ENCODE peak calls at places on chromosomes 1 and 21, in eight cellular contexts. One of them, this sample, is unnamed.
A peak's percentile ranks its signal among the peaks of the same experiment; 100 is the strongest.

GRCh38 chr1:97277891-97278662 is 556.5 kb downstream of the PTBP2 start:
- DNase-seq in fibroblast of mammary gland: peak; percentile 93
- DNase-seq in fibroblast of lung: peak; percentile 81
- DNase-seq in stimulated activated CD4-positive, alpha-beta T cell treated with anti-CD3 and anti-CD28 coated beads, Interleukin-2, amount 100 ng/mL, for 48 hours: no peak
- DNase-seq in stimulated activated CD8-positive, alpha-beta memory T cell treated with anti-CD3 and anti-CD28 coated beads, Interleukin-15, amount 100 ng/mL, for 1 hour: no peak
- DNase-seq in GM13976: no peak
- DNase-seq in HS-5: peak; percentile 71
- DNase-seq in naive B cell: no peak
- DNase-seq in this sample: no peak

GRCh38 chr1:82994866-82995370 is 1004.0 kb downstream of the TTLL7 start:
- DNase-seq in fibroblast of lung: peak; percentile 11
- DNase-seq in GM13976: no peak
- DNase-seq in stimulated activated CD4-positive, alpha-beta T cell treated with anti-CD3 and anti-CD28 coated beads, Interleukin-2, amount 100 ng/mL, for 48 hours: no peak
- DNase-seq in fibroblast of mammary gland: peak; percentile 1
- DNase-seq in HS-5: no peak
- DNase-seq in naive B cell: no peak
- DNase-seq in stimulated activated CD8-positive, alpha-beta memory T cell treated with anti-CD3 and anti-CD28 coated beads, Interleukin-15, amount 100 ng/mL, for 1 hour: no peak
- DNase-seq in this sample: no peak

GRCh38 chr1:30524840-30525617 is 198.4 kb downstream of the MATN1 start:
- DNase-seq in fibroblast of lung: no peak
- DNase-seq in stimulated activated CD4-positive, alpha-beta T cell treated with anti-CD3 and anti-CD28 coated beads, Interleukin-2, amount 100 ng/mL, for 48 hours: no peak
- DNase-seq in HS-5: no peak
- DNase-seq in naive B cell: no peak
- DNase-seq in GM13976: no peak
- DNase-seq in stimulated activated CD8-positive, alpha-beta memory T cell treated with anti-CD3 and anti-CD28 coated beads, Interleukin-15, amount 100 ng/mL, for 1 hour: no peak
- DNase-seq in fibroblast of mammary gland: no peak
- DNase-seq in this sample: no peak

GRCh38 chr1:115977481-115978258 is 1.4 kb downstream of the SLC22A15 start:
- DNase-seq in stimulated activated CD8-positive, alpha-beta memory T cell treated with anti-CD3 and anti-CD28 coated beads, Interleukin-15, amount 100 ng/mL, for 1 hour: no peak
- DNase-seq in fibroblast of mammary gland: peak; percentile 85
- DNase-seq in GM13976: no peak
- DNase-seq in stimulated activated CD4-positive, alpha-beta T cell treated with anti-CD3 and anti-CD28 coated beads, Interleukin-2, amount 100 ng/mL, for 48 hours: no peak
- DNase-seq in fibroblast of lung: peak; percentile 66
- DNase-seq in naive B cell: no peak
- DNase-seq in HS-5: peak; percentile 80
- DNase-seq in this sample: no peak

GRCh38 chr21:15010645-15011044 is 54.2 kb downstream of the NRIP1 start:
- DNase-seq in fibroblast of mammary gland: no peak
- DNase-seq in stimulated activated CD8-positive, alpha-beta memory T cell treated with anti-CD3 and anti-CD28 coated beads, Interleukin-15, amount 100 ng/mL, for 1 hour: no peak
- DNase-seq in fibroblast of lung: peak; percentile 28
- DNase-seq in stimulated activated CD4-positive, alpha-beta T cell treated with anti-CD3 and anti-CD28 coated beads, Interleukin-2, amount 100 ng/mL, for 48 hours: no peak
- DNase-seq in GM13976: no peak
- DNase-seq in HS-5: no peak
- DNase-seq in naive B cell: no peak
- DNase-seq in this sample: no peak

GRCh38 chr1:36876990-36877389 is 157.3 kb downstream of the GRIK3 start:
- DNase-seq in fibroblast of lung: no peak
- DNase-seq in naive B cell: no peak
- DNase-seq in fibroblast of mammary gland: no peak
- DNase-seq in HS-5: no peak
- DNase-seq in stimulated activated CD4-positive, alpha-beta T cell treated with anti-CD3 and anti-CD28 coated beads, Interleukin-2, amount 100 ng/mL, for 48 hours: no peak
- DNase-seq in stimulated activated CD8-positive, alpha-beta memory T cell treated with anti-CD3 and anti-CD28 coated beads, Interleukin-15, amount 100 ng/mL, for 1 hour: no peak
- DNase-seq in GM13976: no peak
- DNase-seq in this sample: no peak

GRCh38 chr1:170010443-170010842 is 64.1 kb downstream of the KIFAP3 start:
- DNase-seq in fibroblast of lung: peak; percentile 75
- DNase-seq in naive B cell: peak; percentile 2
- DNase-seq in stimulated activated CD8-positive, alpha-beta memory T cell treated with anti-CD3 and anti-CD28 coated beads, Interleukin-15, amount 100 ng/mL, for 1 hour: no peak
- DNase-seq in fibroblast of mammary gland: peak; percentile 78
- DNase-seq in stimulated activated CD4-positive, alpha-beta T cell treated with anti-CD3 and anti-CD28 coated beads, Interleukin-2, amount 100 ng/mL, for 48 hours: peak; percentile 6
- DNase-seq in GM13976: no peak
- DNase-seq in HS-5: peak; percentile 33
- DNase-seq in this sample: no peak

GRCh38 chr1:26129778-26130177 is 18.2 kb downstream of the PDIK1L start:
- DNase-seq in HS-5: no peak
- DNase-seq in fibroblast of lung: no peak
- DNase-seq in stimulated activated CD8-positive, alpha-beta memory T cell treated with anti-CD3 and anti-CD28 coated beads, Interleukin-15, amount 100 ng/mL, for 1 hour: no peak
- DNase-seq in GM13976: no peak
- DNase-seq in stimulated activated CD4-positive, alpha-beta T cell treated with anti-CD3 and anti-CD28 coated beads, Interleukin-2, amount 100 ng/mL, for 48 hours: no peak
- DNase-seq in naive B cell: no peak
- DNase-seq in fibroblast of mammary gland: no peak
- DNase-seq in this sample: no peak

GRCh38 chr1:202968895-202969295 is 1.8 kb upstream of the CYB5R1 start:
- DNase-seq in naive B cell: peak; percentile 87
- DNase-seq in fibroblast of mammary gland: peak; percentile 70
- DNase-seq in stimulated activated CD8-positive, alpha-beta memory T cell treated with anti-CD3 and anti-CD28 coated beads, Interleukin-15, amount 100 ng/mL, for 1 hour: no peak
- DNase-seq in GM13976: peak; percentile 68
- DNase-seq in HS-5: no peak
- DNase-seq in fibroblast of lung: peak; percentile 57
- DNase-seq in stimulated activated CD4-positive, alpha-beta T cell treated with anti-CD3 and anti-CD28 coated beads, Interleukin-2, amount 100 ng/mL, for 48 hours: peak; percentile 13
- DNase-seq in this sample: peak; percentile 41

GRCh38 chr21:42695324-42696025 is 42.1 kb downstream of the PDE9A start:
- DNase-seq in HS-5: peak; percentile 6
- DNase-seq in stimulated activated CD8-positive, alpha-beta memory T cell treated with anti-CD3 and anti-CD28 coated beads, Interleukin-15, amount 100 ng/mL, for 1 hour: no peak
- DNase-seq in fibroblast of lung: peak; percentile 68
- DNase-seq in naive B cell: no peak
- DNase-seq in GM13976: no peak
- DNase-seq in stimulated activated CD4-positive, alpha-beta T cell treated with anti-CD3 and anti-CD28 coated beads, Interleukin-2, amount 100 ng/mL, for 48 hours: no peak
- DNase-seq in fibroblast of mammary gland: peak; percentile 89
- DNase-seq in this sample: no peak

GRCh38 chr1:76012341-76013208 is 62.0 kb upstream of the ST6GALNAC3 start:
- DNase-seq in stimulated activated CD8-positive, alpha-beta memory T cell treated with anti-CD3 and anti-CD28 coated beads, Interleukin-15, amount 100 ng/mL, for 1 hour: no peak
- DNase-seq in GM13976: no peak
- DNase-seq in fibroblast of mammary gland: no peak
- DNase-seq in fibroblast of lung: no peak
- DNase-seq in naive B cell: no peak
- DNase-seq in stimulated activated CD4-positive, alpha-beta T cell treated with anti-CD3 and anti-CD28 coated beads, Interleukin-2, amount 100 ng/mL, for 48 hours: no peak
- DNase-seq in HS-5: no peak
- DNase-seq in this sample: no peak

GRCh38 chr1:31799196-31799894 is 16.5 kb downstream of the SPOCD1 start:
- DNase-seq in stimulated activated CD8-positive, alpha-beta memory T cell treated with anti-CD3 and anti-CD28 coated beads, Interleukin-15, amount 100 ng/mL, for 1 hour: no peak
- DNase-seq in HS-5: no peak
- DNase-seq in naive B cell: no peak
- DNase-seq in GM13976: no peak
- DNase-seq in fibroblast of lung: peak; percentile 21
- DNase-seq in stimulated activated CD4-positive, alpha-beta T cell treated with anti-CD3 and anti-CD28 coated beads, Interleukin-2, amount 100 ng/mL, for 48 hours: no peak
- DNase-seq in fibroblast of mammary gland: no peak
- DNase-seq in this sample: no peak

GRCh38 chr1:153028771-153029170 is 2.2 kb upstream of the SPRR1B start:
- DNase-seq in stimulated activated CD8-positive, alpha-beta memory T cell treated with anti-CD3 and anti-CD28 coated beads, Interleukin-15, amount 100 ng/mL, for 1 hour: no peak
- DNase-seq in fibroblast of mammary gland: no peak
- DNase-seq in fibroblast of lung: no peak
- DNase-seq in stimulated activated CD4-positive, alpha-beta T cell treated with anti-CD3 and anti-CD28 coated beads, Interleukin-2, amount 100 ng/mL, for 48 hours: no peak
- DNase-seq in naive B cell: no peak
- DNase-seq in HS-5: no peak
- DNase-seq in GM13976: no peak
- DNase-seq in this sample: no peak

GRCh38 chr1:209326876-209327275 is 256.6 kb upstream of the CAMK1G start:
- DNase-seq in HS-5: no peak
- DNase-seq in fibroblast of mammary gland: no peak
- DNase-seq in stimulated activated CD4-positive, alpha-beta T cell treated with anti-CD3 and anti-CD28 coated beads, Interleukin-2, amount 100 ng/mL, for 48 hours: no peak
- DNase-seq in fibroblast of lung: no peak
- DNase-seq in stimulated activated CD8-positive, alpha-beta memory T cell treated with anti-CD3 and anti-CD28 coated beads, Interleukin-15, amount 100 ng/mL, for 1 hour: no peak
- DNase-seq in naive B cell: no peak
- DNase-seq in GM13976: no peak
- DNase-seq in this sample: no peak

GRCh38 chr1:86741947-86742572 is 37.7 kb downstream of the SH3GLB1 start:
- DNase-seq in fibroblast of lung: peak; percentile 64
- DNase-seq in fibroblast of mammary gland: peak; percentile 51
- DNase-seq in stimulated activated CD8-positive, alpha-beta memory T cell treated with anti-CD3 and anti-CD28 coated beads, Interleukin-15, amount 100 ng/mL, for 1 hour: peak; percentile 19
- DNase-seq in GM13976: no peak
- DNase-seq in naive B cell: peak; percentile 14
- DNase-seq in HS-5: no peak
- DNase-seq in stimulated activated CD4-positive, alpha-beta T cell treated with anti-CD3 and anti-CD28 coated beads, Interleukin-2, amount 100 ng/mL, for 48 hours: peak; percentile 29
- DNase-seq in this sample: no peak

GRCh38 chr1:209229494-209230059 is 353.9 kb upstream of the CAMK1G start:
- DNase-seq in fibroblast of lung: no peak
- DNase-seq in naive B cell: no peak
- DNase-seq in fibroblast of mammary gland: no peak
- DNase-seq in stimulated activated CD8-positive, alpha-beta memory T cell treated with anti-CD3 and anti-CD28 coated beads, Interleukin-15, amount 100 ng/mL, for 1 hour: no peak
- DNase-seq in HS-5: no peak
- DNase-seq in GM13976: no peak
- DNase-seq in stimulated activated CD4-positive, alpha-beta T cell treated with anti-CD3 and anti-CD28 coated beads, Interleukin-2, amount 100 ng/mL, for 48 hours: no peak
- DNase-seq in this sample: no peak

GRCh38 chr1:93081716-93082115 is 2.6 kb downstream of the MTF2 start:
- DNase-seq in stimulated activated CD8-positive, alpha-beta memory T cell treated with anti-CD3 and anti-CD28 coated beads, Interleukin-15, amount 100 ng/mL, for 1 hour: no peak
- DNase-seq in GM13976: no peak
- DNase-seq in fibroblast of lung: peak; percentile 86
- DNase-seq in naive B cell: no peak
- DNase-seq in stimulated activated CD4-positive, alpha-beta T cell treated with anti-CD3 and anti-CD28 coated beads, Interleukin-2, amount 100 ng/mL, for 48 hours: no peak
- DNase-seq in HS-5: peak; percentile 84
- DNase-seq in fibroblast of mammary gland: peak; percentile 79
- DNase-seq in this sample: no peak

GRCh38 chr1:114330451-114330983 is 176.8 kb upstream of the SYT6 start:
- DNase-seq in naive B cell: no peak
- DNase-seq in stimulated activated CD8-positive, alpha-beta memory T cell treated with anti-CD3 and anti-CD28 coated beads, Interleukin-15, amount 100 ng/mL, for 1 hour: no peak
- DNase-seq in fibroblast of mammary gland: no peak
- DNase-seq in fibroblast of lung: no peak
- DNase-seq in GM13976: no peak
- DNase-seq in stimulated activated CD4-positive, alpha-beta T cell treated with anti-CD3 and anti-CD28 coated beads, Interleukin-2, amount 100 ng/mL, for 48 hours: no peak
- DNase-seq in HS-5: no peak
- DNase-seq in this sample: no peak

GRCh38 chr1:76075877-76076276 is 1.3 kb downstream of the ST6GALNAC3 start:
- DNase-seq in stimulated activated CD4-positive, alpha-beta T cell treated with anti-CD3 and anti-CD28 coated beads, Interleukin-2, amount 100 ng/mL, for 48 hours: no peak
- DNase-seq in fibroblast of mammary gland: no peak
- DNase-seq in HS-5: no peak
- DNase-seq in naive B cell: peak; percentile 74
- DNase-seq in fibroblast of lung: peak; percentile 68
- DNase-seq in stimulated activated CD8-positive, alpha-beta memory T cell treated with anti-CD3 and anti-CD28 coated beads, Interleukin-15, amount 100 ng/mL, for 1 hour: no peak
- DNase-seq in GM13976: peak; percentile 17
- DNase-seq in this sample: no peak

This sample was measured in GM12892.